ENCODE peak calls at places on chromosomes 16 and 17, in seven cellular contexts. G is pancreas, B is AG04450, U is hepatocyte, M is DMS79 treated with DMSO at 0.1 percent for 48 hours, H is Karpas-422, A is BJ. I is an unnamed sample.

GRCh38 chr17:55273579-55274370 is 9.0 kb downstream of the HLF start:
- DNase-seq in A (no peak), B (no peak), H (peak; percentile 4), G (peak; percentile 88), U (no peak), M (no peak), I (no peak)

GRCh38 chr16:87812200-87812656 is 46.4 kb upstream of the KLHDC4 start:
- DNase-seq in U (no peak), B (no peak), A (no peak), H (no peak), M (no peak), G (no peak), I (no peak)

GRCh38 chr17:42519546-42520444 is 16.2 kb upstream of the NAGLU start:
- DNase-seq in G (peak; percentile 59), H (no peak), A (peak; percentile 96), B (peak; percentile 99), M (no peak), U (peak; percentile 91), I (peak; percentile 94)

GRCh38 chr17:32882734-32883133 is 5.8 kb upstream of the MYO1D start:
- DNase-seq in G (no peak), B (no peak), U (no peak), A (no peak), M (no peak), H (no peak), I (no peak)

GRCh38 chr16:58196898-58197313 is 1.0 kb downstream of the CSNK2A2 start:
- DNase-seq in G (no peak), B (no peak), A (no peak), U (peak; percentile 7), M (no peak), H (peak; percentile 50), I (peak; percentile 82)

GRCh38 chr17:82978354-82978753 is 101.1 kb upstream of the METRNL start:
- DNase-seq in H (no peak), A (no peak), G (no peak), U (no peak), M (no peak), B (no peak), I (no peak)

GRCh38 chr17:50693041-50693682 is 14.6 kb downstream of the ANKRD40 start:
- DNase-seq in A (no peak), U (no peak), H (no peak), G (no peak), M (no peak), B (no peak), I (no peak)

GRCh38 chr17:71580220-71580619 is 540.6 kb upstream of the SOX9 start:
- DNase-seq in B (no peak), G (no peak), A (no peak), M (no peak), H (no peak), U (no peak), I (no peak)

GRCh38 chr17:7852919-7853692 is 1.8 kb upstream of the TMEM88 start:
- DNase-seq in M (no peak), A (no peak), G (peak; percentile 55), U (peak; percentile 14), B (no peak), H (no peak), I (no peak)

GRCh38 chr17:16872836-16873653 is 98.9 kb downstream of the TNFRSF13B start:
- DNase-seq in H (peak; percentile 82), M (no peak), G (peak; percentile 38), B (no peak), A (no peak), U (peak; percentile 48), I (peak; percentile 64)

GRCh38 chr16:78437352-78437968 is 338.0 kb downstream of the WWOX start:
- DNase-seq in B (no peak), U (peak; percentile 61), A (no peak), H (peak; percentile 73), G (peak; percentile 30), M (no peak), I (peak; percentile 32)

GRCh38 chr16:68574479-68574878 is 35.4 kb downstream of the ZFP90 start:
- DNase-seq in A (no peak), M (no peak), B (no peak), G (no peak), H (no peak), U (no peak), I (no peak)

GRCh38 chr17:57330587-57330986 is 74.3 kb downstream of the MSI2 start:
- DNase-seq in H (no peak), U (no peak), B (no peak), A (no peak), M (no peak), G (no peak), I (no peak)

GRCh38 chr17:16380640-16381495 is at the start of gene UBB:
- DNase-seq in M (peak; percentile 74), A (peak; percentile 88), G (peak; percentile 96), U (peak; percentile 97), H (peak; percentile 98), B (peak; percentile 99), I (peak; percentile 98)

GRCh38 chr16:21260870-21261791 is 17.0 kb downstream of the CRYM start:
- DNase-seq in M (no peak), G (peak; percentile 48), A (peak; percentile 22), B (peak; percentile 86), U (peak; percentile 83), H (no peak), I (peak; percentile 88)

GRCh38 chr16:16861546-16861945 is 482.6 kb downstream of the NPIPA7 start:
- DNase-seq in B (peak; percentile 0), H (peak; percentile 77), U (peak; percentile 79), A (no peak), M (peak; percentile 59), G (peak; percentile 23), I (peak; percentile 44)

GRCh38 chr17:79946352-79947231 is 89.1 kb downstream of the TBC1D16 start:
- DNase-seq in U (no peak), H (no peak), A (no peak), M (no peak), B (no peak), G (peak; percentile 25), I (no peak)

GRCh38 chr16:89658221-89658879 is 714 bp downstream of the SPATA33 start:
- DNase-seq in U (peak; percentile 45), H (peak; percentile 61), A (no peak), M (peak; percentile 14), G (no peak), B (no peak), I (peak; percentile 39)

GRCh38 chr17:39197380-39198185 is at the start of gene CACNB1:
- DNase-seq in B (peak; percentile 18), H (peak; percentile 94), A (no peak), G (peak; percentile 73), U (peak; percentile 86), M (peak; percentile 76), I (peak; percentile 70)

GRCh38 chr17:61337247-61337812 is 62.3 kb upstream of the TBX2 start:
- DNase-seq in B (no peak), M (no peak), G (no peak), U (no peak), A (no peak), H (no peak), I (no peak)

GRCh38 chr16:57497121-57497520 is 10.8 kb upstream of the DOK4 start:
- DNase-seq in U (peak; percentile 16), M (no peak), B (no peak), A (no peak), G (no peak), H (no peak), I (no peak)

GRCh38 chr17:4988168-4988567 is 693 bp upstream of the CAMTA2 start:
- DNase-seq in G (no peak), U (no peak), B (no peak), A (no peak), H (peak; percentile 88), M (peak; percentile 44), I (no peak)

GRCh38 chr17:6636616-6637457 is 3.7 kb downstream of the KIAA0753 start:
- DNase-seq in M (no peak), H (no peak), U (no peak), G (peak; percentile 28), A (no peak), B (no peak), I (no peak)

GRCh38 chr16:48287239-48287638 is 39.9 kb upstream of the ABCC11 start:
- DNase-seq in A (no peak), H (no peak), U (no peak), B (no peak), M (no peak), G (no peak), I (no peak)

GRCh38 chr17:42578282-42578869 is 847 bp upstream of the PSMC3IP start:
- DNase-seq in B (no peak), M (peak; percentile 85), H (peak; percentile 95), A (no peak), G (peak; percentile 73), U (peak; percentile 87), I (peak; percentile 88)

GRCh38 chr16:68790130-68790761 is 53.1 kb upstream of the TANGO6 start:
- DNase-seq in B (no peak), U (peak; percentile 57), H (no peak), G (no peak), M (peak; percentile 70), A (peak; percentile 26), I (no peak)

GRCh38 chr17:62708587-62708986 is 81.1 kb downstream of the MRC2 start:
- DNase-seq in A (no peak), G (no peak), U (no peak), H (no peak), B (no peak), M (no peak), I (peak; percentile 12)